ENCODE peak calls at places on chromosome X, in four cellular contexts. X, P, D and A are unnamed samples.

GRCh38 chrX:455199-455598 is 68.5 kb upstream of the PPP2R3B start:
- DNase-seq in D (no peak), X (no peak), P (no peak), A (no peak)

GRCh38 chrX:79290596-79290995 is 76.5 kb downstream of the ITM2A start:
- DNase-seq in D (no peak), P (no peak), X (no peak), A (no peak)

GRCh38 chrX:143121471-143121870 is 95.7 kb downstream of the SPANXN4 start:
- DNase-seq in D (no peak), P (no peak), X (no peak), A (no peak)

GRCh38 chrX:70592091-70592490 is 147.5 kb downstream of the DLG3 start:
- DNase-seq in P (no peak), X (no peak), D (peak; percentile 63), A (no peak)

GRCh38 chrX:46831620-46832327 is 5.1 kb upstream of the RP2 start:
- DNase-seq in X (no peak), P (no peak), D (peak; percentile 72), A (no peak)

GRCh38 chrX:41419082-41419481 is 28.1 kb upstream of the NYX start:
- DNase-seq in X (no peak), P (no peak), D (no peak), A (no peak)

GRCh38 chrX:11870789-11871188 is 112.8 kb downstream of the MSL3 start:
- DNase-seq in X (no peak), P (no peak), D (no peak), A (no peak)

GRCh38 chrX:69314436-69315348 is 149.4 kb upstream of the PJA1 start:
- DNase-seq in X (peak; percentile 25), D (no peak), P (no peak), A (no peak)

GRCh38 chrX:132216806-132217202 is 2.4 kb downstream of the RAP2C start:
- DNase-seq in X (no peak), P (no peak), D (peak; percentile 43), A (no peak)

GRCh38 chrX:47854474-47854873 is 17.8 kb downstream of the ZNF81 start:
- DNase-seq in D (peak; percentile 13), P (peak; percentile 27), X (peak; percentile 62), A (no peak)

GRCh38 chrX:108582151-108582550 is 142.5 kb downstream of the COL4A5 start:
- DNase-seq in D (no peak), P (no peak), X (no peak), A (no peak)

GRCh38 chrX:37599735-37600134 is 28.3 kb downstream of the LANCL3 start:
- DNase-seq in P (no peak), X (no peak), D (no peak), A (no peak)

GRCh38 chrX:1500701-1501624 is 36.0 kb downstream of the P2RY8 start:
- DNase-seq in D (no peak), X (no peak), P (no peak), A (no peak)

GRCh38 chrX:137565921-137566745 is at the start of gene ZIC3:
- DNase-seq in P (peak; percentile 36), D (no peak), X (no peak), A (no peak)
- H3K27me3 ChIP-seq in P (peaks cover 4% of the 10 kb centered on the region), D (peaks cover 27% of the 10 kb centered on the region), X (peaks cover 4% of the 10 kb centered on the region), A (no peaks in the 10 kb centered on the region)

GRCh38 chrX:103727115-103727514 is 16.4 kb downstream of the TMEM31 start:
- DNase-seq in P (no peak), D (no peak), X (no peak), A (no peak)
- H3K4me1 ChIP-seq in P (no peaks in the 10 kb centered on the region), D (peaks cover 8% of the 10 kb centered on the region), X (no peaks in the 10 kb centered on the region), A (no peaks in the 10 kb centered on the region)

GRCh38 chrX:109863811-109864210 is 130.8 kb upstream of the ACSL4 start:
- DNase-seq in D (no peak), X (no peak), P (no peak), A (no peak)
- H3K27me3 ChIP-seq in D (peaks cover 5% of the 10 kb centered on the region), X (no peaks in the 10 kb centered on the region), P (no peaks in the 10 kb centered on the region), A (no peaks in the 10 kb centered on the region)

GRCh38 chrX:13165747-13166146 is 121.3 kb upstream of the FAM9C start:
- DNase-seq in X (no peak), D (no peak), P (no peak), A (no peak)

GRCh38 chrX:13164611-13165010 is 120.2 kb upstream of the FAM9C start:
- DNase-seq in D (no peak), X (no peak), P (no peak), A (peak; percentile 2)

GRCh38 chrX:13162772-13163171 is 118.4 kb upstream of the FAM9C start:
- DNase-seq in P (no peak), D (no peak), X (no peak), A (no peak)

GRCh38 chrX:13167444-13168207 is 123.2 kb upstream of the FAM9C start:
- DNase-seq in X (no peak), D (peak; percentile 22), P (no peak), A (no peak)

DNA sequence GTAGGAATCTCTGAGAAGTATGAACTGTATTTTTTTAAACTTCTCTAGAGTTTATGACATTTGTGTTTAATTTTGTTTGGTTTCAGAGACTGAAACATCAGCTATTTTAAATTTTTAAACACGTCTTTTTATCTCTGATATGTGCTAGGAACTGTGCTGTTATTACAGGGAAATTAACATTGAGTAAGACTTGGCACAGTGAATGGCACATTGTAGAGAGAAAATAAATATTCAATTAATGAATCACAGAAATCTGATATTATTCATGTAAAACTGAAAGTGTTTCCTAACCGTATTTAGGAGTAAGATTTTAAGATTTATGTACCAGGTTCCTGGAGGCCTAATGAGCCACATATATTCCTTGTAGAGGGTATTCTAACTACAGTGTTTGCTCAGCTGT is 120.8 kb upstream of the FAM9C start:
- DNase-seq in D (no peak), X (no peak), P (no peak), A (no peak)
- H3K4me1 ChIP-seq in D (peaks cover 5% of the 10 kb centered on the region), X (no peaks in the 10 kb centered on the region), P (no peaks in the 10 kb centered on the region), A (peaks cover 14% of the 10 kb centered on the region)

GRCh38 chrX:100410083-100410590 is at the start of gene PCDH19:
- DNase-seq in X (no peak), P (peak; percentile 55), D (peak; percentile 17), A (peak; percentile 64)

GRCh38 chrX:100408643-100409315 is 1.3 kb downstream of the PCDH19 start:
- DNase-seq in P (no peak), D (no peak), X (no peak), A (no peak)

GRCh38 chrX:100410901-100411801 is 1.1 kb upstream of the PCDH19 start:
- DNase-seq in X (no peak), D (no peak), P (no peak), A (no peak)

GRCh38 chrX:100407784-100408642 is 2.1 kb downstream of the PCDH19 start:
- DNase-seq in D (no peak), P (no peak), X (no peak), A (no peak)

DNA sequence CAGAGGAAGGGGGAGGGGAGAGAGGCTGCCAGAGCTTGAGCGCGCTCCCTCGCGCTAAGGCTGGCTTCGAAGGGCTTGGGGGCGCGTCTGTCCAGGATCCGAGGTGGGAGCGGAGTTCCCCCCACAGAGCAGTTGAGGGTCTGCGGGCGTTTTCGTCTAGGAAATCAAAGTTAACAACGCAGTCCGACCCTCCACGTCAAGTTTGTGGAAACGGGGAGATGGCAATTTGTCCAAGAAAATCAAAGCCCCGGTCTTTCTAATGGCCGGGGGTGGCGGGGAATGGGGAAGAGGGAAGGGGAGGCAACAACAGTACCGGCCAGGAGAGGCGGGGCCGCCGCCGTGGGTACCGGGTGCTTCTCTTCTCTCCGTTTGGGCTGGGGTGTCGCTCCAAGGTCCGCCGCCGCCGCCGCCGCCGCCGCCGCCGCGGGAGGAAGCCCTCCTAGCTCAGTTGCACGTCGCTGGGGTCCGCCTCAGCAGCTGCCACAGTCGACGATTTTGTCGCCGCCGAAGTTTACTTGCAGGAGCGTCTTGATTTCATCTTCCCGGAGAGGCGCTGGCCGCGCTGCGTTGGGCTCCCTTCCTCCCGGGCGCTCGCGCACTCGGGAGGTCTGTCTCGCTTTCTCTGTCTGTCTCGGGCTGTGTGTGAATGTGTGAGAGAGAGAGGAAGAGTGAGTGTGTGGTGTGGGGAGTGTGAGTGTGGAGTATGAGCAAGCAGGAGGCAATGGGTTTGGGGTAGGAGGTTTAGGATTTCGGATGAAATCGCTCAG is 574 bp downstream of the PCDH19 start:
- DNase-seq in P (no peak), D (no peak), X (no peak), A (no peak)
- H3K27me3 ChIP-seq in P (peaks cover 5% of the 10 kb centered on the region), D (peaks cover 34% of the 10 kb centered on the region), X (peaks cover 4% of the 10 kb centered on the region), A (no peaks in the 10 kb centered on the region)

GRCh38 chrX:40172980-40173661 is 75.4 kb upstream of the BCOR start:
- DNase-seq in P (no peak), D (no peak), X (no peak), A (no peak)

GRCh38 chrX:40172169-40172979 is 74.6 kb upstream of the BCOR start:
- DNase-seq in X (peak; percentile 73), D (peak; percentile 44), P (peak; percentile 61), A (no peak)

GRCh38 chrX:40169193-40170086 is 71.7 kb upstream of the BCOR start:
- DNase-seq in P (peak; percentile 55), D (peak; percentile 75), X (peak; percentile 93), A (peak; percentile 68)

GRCh38 chrX:40170830-40171512 is 73.2 kb upstream of the BCOR start:
- DNase-seq in P (peak; percentile 23), D (no peak), X (peak; percentile 52), A (no peak)

DNA sequence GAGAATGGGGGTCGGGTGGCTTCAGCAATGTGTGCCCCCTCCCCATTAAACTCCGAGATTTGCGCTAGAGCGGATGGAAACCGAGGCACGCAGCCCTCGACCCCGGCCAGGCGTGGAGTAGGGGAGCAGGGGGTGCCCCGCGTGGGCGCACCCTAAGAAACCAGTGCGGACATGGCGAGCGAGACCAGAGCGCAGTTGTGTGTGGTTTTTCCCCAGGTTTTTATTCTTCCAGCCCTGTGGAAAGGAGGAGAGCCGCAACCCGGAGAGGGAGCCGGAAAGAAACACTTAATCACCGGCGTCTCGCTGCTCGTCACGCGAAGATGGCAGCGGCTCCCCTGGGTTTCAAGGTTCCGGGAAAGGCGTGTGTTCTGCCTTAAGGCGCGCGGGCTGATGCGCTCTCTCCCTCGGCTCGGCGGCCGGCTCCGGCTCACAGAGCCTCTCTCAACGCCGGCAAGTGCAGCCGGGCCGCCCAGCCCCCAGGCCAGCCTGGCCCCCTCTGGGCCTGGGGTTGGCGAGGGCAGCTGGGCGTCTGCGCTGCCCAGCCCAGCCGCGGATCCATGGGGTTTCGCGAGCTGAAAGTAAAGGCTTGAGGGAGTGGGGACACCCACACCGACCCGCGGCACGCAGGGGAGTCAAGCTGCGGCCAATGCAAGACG is 73.9 kb upstream of the BCOR start:
- DNase-seq in P (no peak), X (no peak), D (no peak), A (no peak)
- H3K4me1 ChIP-seq in P (no peaks in the 10 kb centered on the region), X (peaks cover 35% of the 10 kb centered on the region), D (no peaks in the 10 kb centered on the region), A (peaks cover 15% of the 10 kb centered on the region)

GRCh38 chrX:153378607-153379006 is 22.5 kb downstream of the PNMA6E start:
- DNase-seq in D (no peak), P (no peak), X (no peak), A (no peak)

GRCh38 chrX:153379508-153379907 is 21.6 kb downstream of the PNMA6E start:
- DNase-seq in D (no peak), P (no peak), X (no peak), A (no peak)

GRCh38 chrX:153375571-153375970 is 25.6 kb downstream of the PNMA6E start:
- DNase-seq in D (no peak), P (no peak), X (no peak), A (no peak)

GRCh38 chrX:153379971-153380581 is 21.1 kb downstream of the PNMA6E start:
- DNase-seq in D (no peak), P (no peak), X (no peak), A (no peak)

GRCh38 chrX:153377727-153378126 is 23.4 kb downstream of the PNMA6E start:
- DNase-seq in P (no peak), X (no peak), D (no peak), A (no peak)
- H3K27me3 ChIP-seq in P (no peaks in the 10 kb centered on the region), X (no peaks in the 10 kb centered on the region), D (peaks cover 8% of the 10 kb centered on the region), A (no peaks in the 10 kb centered on the region)